ENCODE peak calls at places on chromosome 4, in seven cellular contexts. Q, D, N, H, F, L and U are unnamed samples.

GRCh38 chr4:161680146-161680545 is 483.7 kb downstream of the FSTL5 start:
- DNase-seq in Q (no peak), D (no peak), N (no peak), H (no peak), F (no peak), L (no peak), U (no peak)

GRCh38 chr4:105150511-105150910 is 3.8 kb downstream of the TET2 start:
- DNase-seq in Q (no peak), D (no peak), N (no peak), H (no peak), F (no peak), L (no peak), U (no peak)

GRCh38 chr4:107034091-107034698 is 1.9 kb downstream of the DKK2 start:
- DNase-seq in Q (peak), D (no peak), N (peak), H (peak), F (peak), L (no peak), U (no peak)

GRCh38 chr4:157819693-157820464 is 352.9 kb downstream of the GASK1B start:
- DNase-seq in Q (no peak), D (no peak), N (no peak), H (no peak), F (no peak), L (no peak), U (no peak)

GRCh38 chr4:107220976-107221375 is 184.9 kb upstream of the DKK2 start:
- DNase-seq in Q (no peak), D (no peak), N (no peak), H (no peak), F (no peak), L (no peak), U (no peak)

GRCh38 chr4:181008164-181008563 is 1235.0 kb upstream of the TENM3 start:
- DNase-seq in Q (no peak), D (no peak), N (peak), H (no peak), F (no peak), L (no peak), U (no peak)

GRCh38 chr4:173503330-173504180 is 26.5 kb downstream of the HAND2 start:
- DNase-seq in Q (no peak), D (no peak), N (no peak), H (no peak), F (no peak), L (no peak), U (no peak)

GRCh38 chr4:106647451-106647850 is 278.9 kb upstream of the GIMD1 start:
- DNase-seq in Q (no peak), D (no peak), N (no peak), H (no peak), F (no peak), L (no peak), U (no peak)

GRCh38 chr4:38576767-38577166 is 87.2 kb upstream of the KLF3 start:
- DNase-seq in Q (peak), D (no peak), N (no peak), H (no peak), F (no peak), L (no peak), U (no peak)

GRCh38 chr4:78057135-78057599 is at the start of gene FRAS1:
- DNase-seq in Q (no peak), D (no peak), N (peak), H (peak), F (peak), L (peak), U (no peak)

GRCh38 chr4:175282407-175282806 is 364.2 kb downstream of the ADAM29 start:
- DNase-seq in Q (no peak), D (no peak), N (no peak), H (no peak), F (no peak), L (no peak), U (no peak)

GRCh38 chr4:27006247-27006603 is 145.6 kb downstream of the STIM2 start:
- DNase-seq in Q (no peak), D (no peak), N (no peak), H (no peak), F (no peak), L (no peak), U (no peak)

GRCh38 chr4:185689407-185689806 is 122.6 kb downstream of the SORBS2 start:
- DNase-seq in Q (no peak), D (no peak), N (no peak), H (no peak), F (no peak), L (no peak), U (no peak)

GRCh38 chr4:1792832-1793495 is at the start of gene FGFR3:
- DNase-seq in Q (peak), D (no peak), N (peak), H (peak), F (peak), L (peak), U (peak)

GRCh38 chr4:151443247-151443646 is 34.3 kb downstream of the FHIP1A start:
- DNase-seq in Q (no peak), D (no peak), N (peak), H (no peak), F (no peak), L (no peak), U (no peak)

GRCh38 chr4:138049350-138049749 is 192.8 kb downstream of the SLC7A11 start:
- DNase-seq in Q (no peak), D (no peak), N (no peak), H (no peak), F (no peak), L (no peak), U (no peak)

GRCh38 chr4:4639370-4639769 is 97.5 kb upstream of the STX18 start:
- DNase-seq in Q (no peak), D (no peak), N (no peak), H (no peak), F (no peak), L (no peak), U (no peak)

GRCh38 chr4:2248044-2248780 is 6.3 kb upstream of the HAUS3 start:
- DNase-seq in Q (no peak), D (no peak), N (no peak), H (no peak), F (peak), L (peak), U (peak)

GRCh38 chr4:10736266-10736665 is 51.7 kb upstream of the CLNK start:
- DNase-seq in Q (no peak), D (no peak), N (no peak), H (no peak), F (no peak), L (no peak), U (no peak)

GRCh38 chr4:152920768-152921167 is 15.4 kb upstream of the FHDC1 start:
- DNase-seq in Q (no peak), D (no peak), N (no peak), H (no peak), F (no peak), L (no peak), U (no peak)

GRCh38 chr4:55258152-55258863 is 87.7 kb upstream of the SRD5A3 start:
- DNase-seq in Q (no peak), D (no peak), N (no peak), H (no peak), F (no peak), L (no peak), U (no peak)

GRCh38 chr4:182212211-182212761 is 30.9 kb upstream of the TENM3 start:
- DNase-seq in Q (no peak), D (no peak), N (no peak), H (no peak), F (peak), L (no peak), U (no peak)

GRCh38 chr4:151430737-151431457 is 21.9 kb downstream of the FHIP1A start:
- DNase-seq in Q (no peak), D (no peak), N (no peak), H (no peak), F (no peak), L (no peak), U (no peak)

GRCh38 chr4:80732010-80732409 is 298.5 kb upstream of the BMP3 start:
- DNase-seq in Q (no peak), D (no peak), N (no peak), H (no peak), F (no peak), L (no peak), U (no peak)

GRCh38 chr4:80730158-80730557 is 300.4 kb upstream of the BMP3 start:
- DNase-seq in Q (no peak), D (no peak), N (no peak), H (no peak), F (no peak), L (no peak), U (no peak)

DNA sequence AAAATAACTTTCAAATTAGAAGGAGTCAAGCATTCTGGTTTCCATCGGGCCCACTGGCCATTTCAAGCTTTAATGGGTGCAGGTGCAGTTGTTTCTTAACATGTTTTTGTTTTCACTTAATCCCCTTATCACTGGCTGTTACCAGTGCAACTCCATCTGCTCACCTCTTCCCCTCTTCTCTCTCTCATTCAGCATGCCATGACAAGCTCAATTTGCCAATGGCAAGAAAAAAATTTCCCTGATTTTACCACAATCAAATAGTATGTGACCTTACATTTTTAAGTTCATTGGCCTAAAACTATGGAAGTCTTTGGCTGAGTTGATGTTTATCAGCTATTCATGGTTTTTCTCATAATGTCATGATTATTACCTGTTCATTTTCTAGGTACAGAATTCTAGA is 299.1 kb upstream of the BMP3 start:
- DNase-seq in Q (no peak), D (no peak), N (no peak), H (no peak), F (no peak), L (no peak), U (no peak)
- TF ChIP-seq TAF1 in Q (no peak), D (no peak), N (no peak), H (no peak), F (no peak), L (no peak), U (no peak)

GRCh38 chr4:87469390-87469789 is 47.0 kb downstream of the NUDT9 start:
- DNase-seq in Q (no peak), D (no peak), N (no peak), H (no peak), F (no peak), L (no peak), U (no peak)

GRCh38 chr4:87462102-87462501 is 39.7 kb downstream of the NUDT9 start:
- DNase-seq in Q (no peak), D (no peak), N (no peak), H (no peak), F (no peak), L (no peak), U (no peak)

GRCh38 chr4:87461281-87461700 is 38.9 kb downstream of the NUDT9 start:
- DNase-seq in Q (no peak), D (no peak), N (no peak), H (no peak), F (no peak), L (no peak), U (no peak)

GRCh38 chr4:87465739-87466366 is 43.5 kb downstream of the NUDT9 start:
- DNase-seq in Q (peak), D (peak), N (peak), H (no peak), F (peak), L (no peak), U (no peak)
- TF ChIP-seq TAF1 in Q (no peak), D (no peak), N (no peak), H (no peak), F (no peak), L (no peak), U (no peak)

DNA sequence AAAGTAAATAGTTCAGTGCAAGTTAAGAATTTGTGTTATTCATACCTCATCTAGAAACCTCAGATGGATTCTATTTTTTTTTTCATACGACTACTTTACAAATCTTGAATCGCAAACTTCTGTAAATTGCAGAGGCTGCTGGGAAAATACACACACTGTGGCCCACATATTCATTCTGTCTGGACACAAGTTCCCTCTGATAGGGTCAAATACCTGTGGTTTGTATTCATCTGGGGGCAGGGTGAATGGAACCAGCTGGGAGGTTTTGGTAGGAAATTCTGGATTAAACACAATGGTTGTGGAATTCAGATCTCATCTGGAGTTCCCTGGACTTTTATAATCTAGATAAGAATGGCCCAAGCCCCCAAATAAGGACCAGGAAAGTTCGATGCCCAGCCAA is 56.2 kb downstream of the SPATA18 start:
- DNase-seq in Q (no peak), D (no peak), N (no peak), H (no peak), F (no peak), L (no peak), U (no peak)
- TF ChIP-seq TAF1 in Q (no peak), D (no peak), N (no peak), H (no peak), F (no peak), L (no peak), U (no peak)

GRCh38 chr4:15684498-15684897 is 2.9 kb downstream of the FAM200B start:
- DNase-seq in Q (no peak), D (no peak), N (no peak), H (no peak), F (no peak), L (no peak), U (no peak)
- TF ChIP-seq TAF1 in Q (no peak), D (no peak), N (no peak), H (no peak), F (no peak), L (no peak), U (no peak)

GRCh38 chr4:62018537-62018936 is 818.4 kb downstream of the ADGRL3 start:
- DNase-seq in Q (no peak), D (no peak), N (no peak), H (no peak), F (no peak), L (no peak), U (no peak)

GRCh38 chr4:62014982-62015739 is 815.0 kb downstream of the ADGRL3 start:
- DNase-seq in Q (no peak), D (no peak), N (no peak), H (no peak), F (peak), L (no peak), U (no peak)
- TF ChIP-seq TAF1 in Q (no peak), D (no peak), N (no peak), H (no peak), F (no peak), L (no peak), U (no peak)

DNA sequence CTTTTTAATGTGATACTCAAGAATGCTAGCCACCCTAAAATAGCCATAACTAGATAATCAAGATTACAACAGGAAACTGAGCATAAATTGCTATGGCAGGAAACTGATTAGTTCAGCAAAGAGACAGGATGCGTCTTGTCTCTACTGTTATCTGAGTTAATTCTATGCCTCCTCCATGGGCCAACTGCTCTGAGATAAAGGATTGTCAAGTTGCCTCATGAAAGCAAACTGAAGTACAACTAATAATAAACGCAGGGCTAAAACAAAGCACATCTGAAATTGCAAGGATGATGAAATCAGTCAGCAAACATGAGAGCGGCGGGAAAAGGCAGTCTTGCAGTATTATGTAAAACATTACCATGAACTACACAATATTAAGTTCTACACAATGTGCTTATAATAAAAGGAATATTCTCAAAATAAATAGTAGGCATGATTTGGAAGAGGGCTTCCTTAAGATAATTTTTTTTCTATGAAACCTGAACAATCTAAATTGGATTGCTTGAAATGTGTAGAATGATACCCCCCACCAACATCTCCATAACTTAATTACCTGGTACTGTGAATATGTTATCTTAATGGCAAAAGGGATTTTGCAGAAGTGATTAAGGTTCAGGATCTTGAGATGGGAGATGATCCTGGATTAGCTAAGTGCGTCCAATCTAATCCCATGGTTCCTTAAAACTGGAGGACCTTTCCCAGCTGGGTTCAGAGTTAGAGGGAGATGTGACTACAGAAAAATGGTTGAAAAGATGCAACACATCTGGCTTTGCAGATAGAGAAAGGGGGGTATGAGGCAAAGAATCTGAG is 65.9 kb downstream of the ANTXR2 start:
- DNase-seq in Q (peak), D (no peak), N (peak), H (no peak), F (peak), L (no peak), U (no peak)
- TF ChIP-seq TAF1 in Q (no peak), D (no peak), N (no peak), H (no peak), F (no peak), L (no peak), U (no peak)

GRCh38 chr4:53671757-53672156 is 80.5 kb upstream of the LNX1 start:
- DNase-seq in Q (no peak), D (no peak), N (no peak), H (no peak), F (no peak), L (no peak), U (no peak)
- TF ChIP-seq TAF1 in Q (no peak), D (no peak), N (no peak), H (no peak), F (no peak), L (no peak), U (no peak)

GRCh38 chr4:169254546-169254983 is 16.2 kb downstream of the SH3RF1 start:
- DNase-seq in Q (no peak), D (no peak), N (peak), H (no peak), F (no peak), L (no peak), U (no peak)
- TF ChIP-seq TAF1 in Q (no peak), D (no peak), N (no peak), H (no peak), F (no peak), L (no peak), U (no peak)

DNA sequence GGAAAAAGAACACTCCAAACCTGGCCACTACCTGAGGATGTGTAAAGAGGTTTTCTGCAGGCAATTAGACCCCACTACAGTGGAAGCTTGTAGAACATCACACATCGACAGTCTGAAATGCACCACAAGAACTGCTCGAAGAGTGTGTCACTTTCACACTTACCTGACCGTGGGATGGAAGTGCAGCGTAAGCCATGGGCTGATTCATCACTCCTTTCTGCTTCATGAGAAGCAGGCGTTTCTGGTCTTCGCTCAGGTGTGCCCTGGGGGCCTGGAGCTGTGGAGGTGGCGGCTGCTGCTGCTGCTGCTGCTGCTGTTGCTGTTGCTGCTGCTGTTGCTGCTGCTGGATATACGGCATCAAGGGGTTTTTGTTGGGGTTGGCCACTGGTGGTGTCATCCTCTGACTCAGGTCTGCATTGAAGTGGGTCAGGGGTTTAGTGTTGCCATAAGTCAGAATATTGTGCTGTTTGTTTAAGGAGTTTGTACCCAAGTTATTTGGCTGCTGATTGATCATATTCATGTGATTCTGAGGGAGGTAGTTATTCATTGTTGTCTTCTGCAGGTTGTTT is 223.7 kb downstream of the MGST2 start:
- DNase-seq in Q (no peak), D (no peak), N (no peak), H (no peak), F (no peak), L (no peak), U (no peak)
- TF ChIP-seq TAF1 in Q (no peak), D (no peak), N (no peak), H (no peak), F (no peak), L (no peak), U (no peak)